ENCODE peak calls at places on chromosomes 13 and 19, in seven cellular contexts. P, M, B, F, Q, L and D are unnamed samples.

GRCh38 chr13:71624641-71625040 is 242.4 kb downstream of the DACH1 start:
- DNase-seq in B (no peak), L (no peak), M (no peak), Q (no peak), F (no peak), P (no peak), D (peak)

GRCh38 chr13:24894277-24894971 is 130.5 kb downstream of the RNF17 start:
- DNase-seq in P (no peak), M (no peak), F (no peak), L (no peak), B (no peak), Q (no peak), D (no peak)

GRCh38 chr13:38661276-38661675 is 25.6 kb upstream of the FREM2 start:
- DNase-seq in F (no peak), Q (no peak), L (no peak), M (no peak), B (no peak), P (no peak), D (no peak)

GRCh38 chr13:67223024-67223423 is 7.1 kb downstream of the PCDH9 start:
- DNase-seq in F (no peak), Q (peak), L (no peak), P (no peak), M (no peak), B (no peak), D (peak)

GRCh38 chr19:53927745-53928144 is 18.7 kb downstream of the CACNG7 start:
- DNase-seq in M (peak), Q (peak), P (peak), F (peak), L (no peak), B (peak), D (peak)

GRCh38 chr19:15636026-15636425 is 4.7 kb upstream of the CYP4F3 start:
- DNase-seq in M (no peak), F (no peak), B (no peak), Q (no peak), P (no peak), L (no peak), D (no peak)

GRCh38 chr19:49422407-49423277 is 599 bp downstream of the PTH2 start:
- DNase-seq in F (peak), P (peak), M (no peak), B (no peak), Q (peak), L (peak), D (no peak)

GRCh38 chr19:15463865-15464371 is 426 bp downstream of the RASAL3 start:
- DNase-seq in L (peak), P (peak), B (no peak), F (no peak), Q (no peak), M (no peak), D (no peak)

GRCh38 chr13:37602743-37603381 is 4.3 kb upstream of the POSTN start:
- DNase-seq in P (no peak), M (no peak), B (peak), L (no peak), Q (peak), F (no peak), D (peak)

GRCh38 chr13:65631078-65631477 is 1599.1 kb downstream of the PCDH9 start:
- DNase-seq in B (no peak), P (no peak), L (no peak), M (no peak), Q (no peak), F (no peak), D (no peak)